ENCODE peak calls at places on chromosomes 1 and 21, in four cellular contexts. O, I, E and V are unnamed samples.
A peak's percentile ranks its signal among the peaks of the same experiment; 100 is the strongest.

GRCh38 chr21:29334717-29335428 is 36.2 kb downstream of the BACH1 start:
- DNase-seq in I (peak; percentile 78), E (no peak), O (no peak), V (no peak)

GRCh38 chr1:14929547-14930223 is 223.9 kb upstream of the TMEM51 start:
- DNase-seq in O (no peak), I (peak; percentile 86), E (peak; percentile 90), V (no peak)

GRCh38 chr1:230690101-230690500 is 23.8 kb downstream of the AGT start:
- DNase-seq in I (no peak), E (no peak), O (no peak), V (no peak)

GRCh38 chr1:100526894-100527293 is 11.0 kb upstream of the GPR88 start:
- DNase-seq in I (no peak), O (no peak), E (no peak), V (no peak)

GRCh38 chr1:84724128-84724860 is 34.0 kb upstream of the SSX2IP start:
- DNase-seq in E (peak; percentile 75), I (no peak), O (no peak), V (no peak)

GRCh38 chr1:50970927-50971582 is 1.0 kb downstream of the CDKN2C start:
- DNase-seq in O (no peak), I (no peak), E (no peak), V (peak; percentile 40)

GRCh38 chr1:45685308-45686080 is 839 bp downstream of the GPBP1L1 start:
- DNase-seq in E (peak; percentile 24), I (peak; percentile 2), O (no peak), V (peak; percentile 58)

GRCh38 chr1:202249846-202250245 is 56.2 kb downstream of the LGR6 start:
- DNase-seq in O (no peak), E (no peak), I (no peak), V (no peak)

GRCh38 chr1:206658981-206659273 is 23.6 kb downstream of the DYRK3 start:
- DNase-seq in O (no peak), I (no peak), E (peak; percentile 41), V (no peak)

GRCh38 chr1:83799474-83800085 is 199.4 kb downstream of the TTLL7 start:
- DNase-seq in E (no peak), O (no peak), I (no peak), V (no peak)

GRCh38 chr1:76038306-76039004 is 36.1 kb upstream of the ST6GALNAC3 start:
- DNase-seq in O (no peak), E (no peak), I (peak; percentile 9), V (no peak)

GRCh38 chr1:181768216-181768929 is 285.1 kb downstream of the CACNA1E start:
- DNase-seq in I (no peak), E (no peak), O (peak; percentile 4), V (no peak)

GRCh38 chr1:208058212-208059155 is 147.6 kb upstream of the CD34 start:
- DNase-seq in O (no peak), E (no peak), I (no peak), V (no peak)

GRCh38 chr1:223419115-223419514 is 25.9 kb downstream of the CCDC185 start:
- DNase-seq in I (no peak), E (no peak), O (no peak), V (no peak)

GRCh38 chr21:44054710-44055109 is 42.6 kb downstream of the TRAPPC10 start:
- DNase-seq in E (no peak), O (no peak), I (peak; percentile 56), V (no peak)

GRCh38 chr1:201885531-201886075 is 3.1 kb upstream of the SHISA4 start:
- DNase-seq in E (peak; percentile 89), O (no peak), I (peak; percentile 56), V (no peak)

GRCh38 chr21:27526451-27526850 is 559.6 kb upstream of the ADAMTS5 start:
- DNase-seq in O (no peak), I (no peak), E (no peak), V (no peak)

GRCh38 chr1:246219508-246220030 is 287.5 kb downstream of the SMYD3 start:
- DNase-seq in I (no peak), E (no peak), O (no peak), V (no peak)

GRCh38 chr1:214271174-214271858 is 9.6 kb upstream of the SMYD2 start:
- DNase-seq in I (no peak), E (no peak), O (no peak), V (no peak)

GRCh38 chr1:204493882-204494280 is 724 bp downstream of the PIK3C2B start:
- DNase-seq in I (peak; percentile 48), O (no peak), E (peak; percentile 71), V (peak; percentile 87)

GRCh38 chr1:206579747-206580437 is 32.4 kb downstream of the EIF2D start:
- DNase-seq in I (peak; percentile 22), O (peak; percentile 89), E (peak; percentile 27), V (no peak)

GRCh38 chr1:246906833-246907232 is 24.9 kb downstream of the AHCTF1 start:
- DNase-seq in I (no peak), O (no peak), E (no peak), V (no peak)

GRCh38 chr21:31343680-31344480 is at the start of gene TIAM1:
- DNase-seq in I (peak; percentile 66), O (no peak), E (no peak), V (no peak)

GRCh38 chr1:153355445-153356071 is 2.1 kb upstream of the S100A9 start:
- DNase-seq in O (no peak), I (peak; percentile 31), E (peak; percentile 68), V (peak; percentile 23)

GRCh38 chr1:93680121-93681094 is 1.2 kb downstream of the BCAR3 start:
- DNase-seq in O (no peak), I (peak; percentile 91), E (peak; percentile 78), V (peak; percentile 89)

GRCh38 chr1:74771913-74772515 is 39.1 kb downstream of the TYW3 start:
- DNase-seq in I (peak; percentile 51), E (peak; percentile 25), O (peak; percentile 8), V (peak; percentile 58)

GRCh38 chr1:167943541-167943940 is 6.7 kb upstream of the MPC2 start:
- DNase-seq in O (no peak), I (peak; percentile 33), E (no peak), V (no peak)

GRCh38 chr1:95118019-95118499 is 904 bp downstream of the TLCD4 start:
- DNase-seq in O (no peak), E (no peak), I (no peak), V (no peak)

GRCh38 chr1:196546272-196547245 is 61.7 kb downstream of the KCNT2 start:
- DNase-seq in E (peak; percentile 21), I (no peak), O (no peak), V (no peak)

GRCh38 chr1:167627865-167628641 is 2.0 kb upstream of the RCSD1 start:
- DNase-seq in O (peak; percentile 89), E (peak; percentile 93), I (no peak), V (no peak)

GRCh38 chr1:201649776-201650607 is 111.1 kb downstream of the NAV1 start:
- DNase-seq in I (peak; percentile 70), E (peak; percentile 72), O (no peak), V (peak; percentile 65)

GRCh38 chr1:15349133-15349532 is 60.6 kb upstream of the EFHD2 start:
- DNase-seq in I (no peak), O (no peak), E (no peak), V (no peak)

GRCh38 chr1:51671527-51672325 is 54.8 kb downstream of the OSBPL9 start:
- DNase-seq in E (peak; percentile 61), O (no peak), I (peak; percentile 96), V (peak; percentile 95)

GRCh38 chr1:10489291-10490055 is 14.7 kb downstream of the PEX14 start:
- DNase-seq in O (no peak), I (no peak), E (no peak), V (no peak)

GRCh38 chr1:23548704-23549143 is 10.6 kb downstream of the ID3 start:
- DNase-seq in I (peak; percentile 51), O (no peak), E (no peak), V (no peak)

GRCh38 chr1:73674945-73675561 is 522.9 kb downstream of the LRRIQ3 start:
- DNase-seq in O (no peak), I (no peak), E (no peak), V (peak; percentile 28)

GRCh38 chr21:15221799-15222386 is 157.1 kb upstream of the NRIP1 start:
- DNase-seq in E (no peak), I (peak; percentile 65), O (no peak), V (no peak)

GRCh38 chr21:32412998-32413504 is 545 bp downstream of the EVA1C start:
- DNase-seq in E (no peak), O (no peak), I (no peak), V (peak; percentile 53)

GRCh38 chr1:50605186-50605875 is 182.1 kb upstream of the DMRTA2 start:
- DNase-seq in E (peak; percentile 43), I (peak; percentile 57), O (no peak), V (peak; percentile 69)

GRCh38 chr1:209611771-209612570 is 28.5 kb downstream of the CAMK1G start:
- DNase-seq in I (no peak), E (no peak), O (no peak), V (no peak)
- H3K27me3 ChIP-seq in I (no peaks in the 10 kb centered on the region), E (peaks cover 85% of the 10 kb centered on the region), O (peaks cover 7% of the 10 kb centered on the region), V (no peaks in the 10 kb centered on the region)

GRCh38 chr1:27661412-27662075 is 10.4 kb downstream of the IFI6 start:
- DNase-seq in I (no peak), O (no peak), E (no peak), V (no peak)

GRCh38 chr1:27656157-27656893 is 15.7 kb downstream of the IFI6 start:
- DNase-seq in O (no peak), E (no peak), I (peak; percentile 77), V (no peak)

GRCh38 chr1:27659497-27660299 is 12.3 kb downstream of the IFI6 start:
- DNase-seq in E (peak; percentile 94), O (peak; percentile 72), I (peak; percentile 65), V (peak; percentile 73)

GRCh38 chr1:27660300-27660837 is 11.6 kb downstream of the IFI6 start:
- DNase-seq in I (no peak), E (no peak), O (no peak), V (no peak)

GRCh38 chr1:27658951-27659496 is 13.0 kb downstream of the IFI6 start:
- DNase-seq in I (peak; percentile 55), E (no peak), O (peak; percentile 62), V (no peak)
- H2AFZ ChIP-seq in I (peak overlapping the region; percentile 83), E (peak overlapping the region; percentile 69), O (peak overlapping the region; percentile 57), V (peak overlapping the region; percentile 85)

DNA sequence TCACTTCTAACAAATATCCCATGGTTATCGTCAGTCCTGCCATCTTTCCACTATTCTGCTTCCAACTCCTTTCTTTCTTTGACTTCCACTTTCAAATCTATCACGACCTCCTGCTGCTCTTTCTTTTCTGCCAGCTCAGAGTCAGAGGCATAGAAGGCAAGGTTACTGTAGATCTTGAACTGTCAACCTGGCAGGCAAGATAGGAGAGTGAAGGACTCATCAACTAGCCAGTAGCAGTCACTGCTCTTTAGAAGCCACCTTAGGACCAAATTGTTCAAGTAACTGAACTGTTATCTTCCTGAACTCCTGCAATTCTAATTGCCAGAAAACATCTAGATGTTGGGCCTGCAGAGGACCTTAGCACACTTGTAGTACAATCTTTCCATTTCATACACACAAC is 13.1 kb upstream of the FCER1A start:
- DNase-seq in O (no peak), E (no peak), I (no peak), V (no peak)
- TF ChIP-seq FOS in O (no peak), E (no peak), I (no peak), V (no peak)

DNA sequence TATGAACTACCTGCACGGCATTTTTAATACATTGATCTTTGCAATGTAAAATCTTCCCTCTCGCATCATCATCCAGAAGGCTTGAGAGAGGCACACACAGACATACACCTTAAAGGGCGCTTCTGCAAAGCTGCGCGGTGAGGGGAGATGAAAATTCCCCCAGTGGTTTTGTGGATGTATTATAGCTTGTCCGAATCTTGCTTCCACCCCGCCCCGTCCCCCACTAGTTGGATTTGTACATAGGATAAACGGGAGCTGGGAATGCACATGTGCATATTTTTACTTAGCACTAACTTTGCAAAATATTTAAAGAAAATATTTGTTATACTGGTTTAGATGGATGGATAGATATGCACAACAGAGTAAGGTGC is 542 bp upstream of the ASTN1 start:
- DNase-seq in E (no peak), I (no peak), O (no peak), V (no peak)
- H3K27me3 ChIP-seq in E (peaks cover 4% of the 10 kb centered on the region), I (peaks cover 33% of the 10 kb centered on the region), O (no peaks in the 10 kb centered on the region), V (peaks cover 27% of the 10 kb centered on the region)